ENCODE peak calls at places on chromosomes 7 and 10, in five cellular contexts. One of them, this sample, is unnamed.

GRCh38 chr7:66768865-66769832 is 28.6 kb downstream of the RABGEF1 start:
- DNase-seq in brain microvascular endothelial cell: no peak
- DNase-seq in pancreas: no peak
- DNase-seq in RWPE2: no peak
- DNase-seq in lower lobe of right lung: no peak
- DNase-seq in this sample: no peak

GRCh38 chr7:1741751-1742554 is 71.9 kb downstream of the ELFN1 start:
- DNase-seq in brain microvascular endothelial cell: no peak
- DNase-seq in pancreas: no peak
- DNase-seq in RWPE2: no peak
- DNase-seq in lower lobe of right lung: no peak
- DNase-seq in this sample: no peak

GRCh38 chr7:74407958-74408357 is 45.7 kb upstream of the GTF2IRD1 start:
- DNase-seq in brain microvascular endothelial cell: no peak
- DNase-seq in pancreas: no peak
- DNase-seq in RWPE2: no peak
- DNase-seq in lower lobe of right lung: no peak
- DNase-seq in this sample: no peak

GRCh38 chr10:51000164-51000563 is 74.1 kb upstream of the PRKG1 start:
- DNase-seq in brain microvascular endothelial cell: peak
- DNase-seq in pancreas: no peak
- DNase-seq in RWPE2: no peak
- DNase-seq in lower lobe of right lung: no peak
- DNase-seq in this sample: peak

GRCh38 chr10:111076682-111077661 is at the start of gene ADRA2A:
- DNase-seq in brain microvascular endothelial cell: peak
- DNase-seq in pancreas: peak
- DNase-seq in RWPE2: no peak
- DNase-seq in lower lobe of right lung: peak
- DNase-seq in this sample: peak

GRCh38 chr10:71542476-71542875 is 145.8 kb downstream of the CDH23 start:
- DNase-seq in brain microvascular endothelial cell: no peak
- DNase-seq in pancreas: no peak
- DNase-seq in RWPE2: no peak
- DNase-seq in lower lobe of right lung: no peak
- DNase-seq in this sample: no peak

GRCh38 chr10:75014516-75015230 is 96.8 kb upstream of the SAMD8 start:
- DNase-seq in brain microvascular endothelial cell: no peak
- DNase-seq in pancreas: no peak
- DNase-seq in RWPE2: no peak
- DNase-seq in lower lobe of right lung: no peak
- DNase-seq in this sample: no peak

GRCh38 chr7:44044315-44045225 is at the start of gene DBNL:
- DNase-seq in brain microvascular endothelial cell: peak
- DNase-seq in pancreas: peak
- DNase-seq in RWPE2: peak
- DNase-seq in lower lobe of right lung: peak
- DNase-seq in this sample: peak

GRCh38 chr10:33818343-33818742 is 483.9 kb upstream of the NRP1 start:
- DNase-seq in brain microvascular endothelial cell: no peak
- DNase-seq in pancreas: no peak
- DNase-seq in RWPE2: no peak
- DNase-seq in lower lobe of right lung: no peak
- DNase-seq in this sample: no peak

GRCh38 chr7:26007510-26007909 is 144.5 kb upstream of the NFE2L3 start:
- DNase-seq in brain microvascular endothelial cell: no peak
- DNase-seq in pancreas: peak
- DNase-seq in RWPE2: no peak
- DNase-seq in lower lobe of right lung: no peak
- DNase-seq in this sample: no peak
- H3K27ac ChIP-seq in brain microvascular endothelial cell: no peak
- H3K27ac ChIP-seq in pancreas: peak
- H3K27ac ChIP-seq in RWPE2: no peak
- H3K27ac ChIP-seq in lower lobe of right lung: no peak
- H3K27ac ChIP-seq in this sample: no peak

GRCh38 chr10:18328941-18329340 is 188.7 kb downstream of the CACNB2 start:
- DNase-seq in brain microvascular endothelial cell: no peak
- DNase-seq in pancreas: no peak
- DNase-seq in RWPE2: no peak
- DNase-seq in lower lobe of right lung: no peak
- DNase-seq in this sample: no peak
- H3K27ac ChIP-seq in brain microvascular endothelial cell: no peak
- H3K27ac ChIP-seq in pancreas: no peak
- H3K27ac ChIP-seq in RWPE2: no peak
- H3K27ac ChIP-seq in lower lobe of right lung: no peak
- H3K27ac ChIP-seq in this sample: no peak

GRCh38 chr7:106110885-106111670 is 1.0 kb downstream of the SYPL1 start:
- DNase-seq in brain microvascular endothelial cell: peak
- DNase-seq in pancreas: no peak
- DNase-seq in RWPE2: no peak
- DNase-seq in lower lobe of right lung: no peak
- DNase-seq in this sample: peak
- H3K27ac ChIP-seq in brain microvascular endothelial cell: peak
- H3K27ac ChIP-seq in pancreas: peak
- H3K27ac ChIP-seq in RWPE2: peak
- H3K27ac ChIP-seq in lower lobe of right lung: peak
- H3K27ac ChIP-seq in this sample: peak

GRCh38 chr7:130566168-130566897 is 74.4 kb downstream of the MEST start:
- DNase-seq in brain microvascular endothelial cell: peak
- DNase-seq in pancreas: no peak
- DNase-seq in RWPE2: no peak
- DNase-seq in lower lobe of right lung: no peak
- DNase-seq in this sample: peak
- H3K27ac ChIP-seq in brain microvascular endothelial cell: peak
- H3K27ac ChIP-seq in pancreas: no peak
- H3K27ac ChIP-seq in RWPE2: no peak
- H3K27ac ChIP-seq in lower lobe of right lung: peak
- H3K27ac ChIP-seq in this sample: no peak

GRCh38 chr10:124998624-124999291 is 56.8 kb downstream of the ZRANB1 start:
- DNase-seq in brain microvascular endothelial cell: no peak
- DNase-seq in pancreas: peak
- DNase-seq in RWPE2: no peak
- DNase-seq in lower lobe of right lung: peak
- DNase-seq in this sample: no peak
- H3K27ac ChIP-seq in brain microvascular endothelial cell: peak
- H3K27ac ChIP-seq in pancreas: no peak
- H3K27ac ChIP-seq in RWPE2: no peak
- H3K27ac ChIP-seq in lower lobe of right lung: peak
- H3K27ac ChIP-seq in this sample: peak

DNA sequence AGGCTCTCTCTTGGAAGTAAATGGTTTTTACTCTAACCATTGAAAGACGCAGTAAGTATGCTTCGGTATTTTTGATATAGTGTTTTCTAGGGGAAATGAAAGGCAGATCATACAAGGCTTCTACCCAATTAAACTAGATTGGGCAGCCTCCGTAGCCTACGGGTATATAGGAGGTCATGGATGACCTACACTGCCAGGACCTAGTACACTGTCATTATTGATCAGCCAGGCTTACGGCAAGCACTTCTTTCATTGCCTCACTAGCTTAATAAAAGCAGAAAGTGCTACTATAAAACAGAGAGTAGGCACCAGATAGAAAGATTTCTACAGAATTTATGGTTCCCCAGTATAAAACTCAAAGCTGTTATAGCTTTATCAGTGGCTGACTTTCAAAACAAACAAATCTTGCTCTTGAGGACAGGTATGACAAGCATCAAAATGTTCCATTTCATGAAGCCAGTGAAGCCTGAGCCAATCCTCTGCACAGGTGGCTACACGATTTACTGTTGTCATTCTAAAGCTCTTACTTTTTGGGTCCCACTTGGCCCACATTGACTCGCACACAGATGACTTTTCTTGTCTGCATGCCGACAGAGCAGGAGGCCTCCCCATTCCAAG is 358.1 kb downstream of the THSD7A start:
- DNase-seq in brain microvascular endothelial cell: no peak
- DNase-seq in pancreas: no peak
- DNase-seq in RWPE2: no peak
- DNase-seq in lower lobe of right lung: no peak
- DNase-seq in this sample: no peak
- H3K27ac ChIP-seq in brain microvascular endothelial cell: no peak
- H3K27ac ChIP-seq in pancreas: no peak
- H3K27ac ChIP-seq in RWPE2: no peak
- H3K27ac ChIP-seq in lower lobe of right lung: no peak
- H3K27ac ChIP-seq in this sample: no peak

DNA sequence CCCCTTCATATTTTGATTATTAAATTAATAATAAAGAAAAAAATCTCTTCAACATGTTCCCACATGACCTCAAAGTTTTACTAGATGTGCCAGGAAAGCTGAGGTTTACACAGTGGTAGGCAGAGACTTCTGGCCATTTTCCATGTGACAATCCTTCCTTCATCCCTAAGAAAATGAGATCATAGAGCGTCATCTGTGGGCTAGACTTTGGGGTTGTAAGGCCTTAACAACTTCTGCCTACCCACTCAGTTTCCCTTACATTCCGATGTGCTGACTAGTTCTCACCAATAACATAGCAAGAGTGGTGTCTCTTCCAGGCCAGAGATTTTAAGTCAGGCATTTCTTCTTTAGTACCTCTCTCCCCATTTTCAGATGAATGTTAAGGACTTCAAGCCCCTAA is 171.1 kb upstream of the PHF14 start:
- DNase-seq in brain microvascular endothelial cell: peak
- DNase-seq in pancreas: no peak
- DNase-seq in RWPE2: no peak
- DNase-seq in lower lobe of right lung: no peak
- DNase-seq in this sample: peak
- H3K27ac ChIP-seq in brain microvascular endothelial cell: peak
- H3K27ac ChIP-seq in pancreas: no peak
- H3K27ac ChIP-seq in RWPE2: no peak
- H3K27ac ChIP-seq in lower lobe of right lung: no peak
- H3K27ac ChIP-seq in this sample: no peak

This sample was measured in fibroblast of lung.